ENCODE peak calls at places on chromosomes 12 and 14, in eight cellular contexts. T is left kidney; X is psoas muscle; G is HepG2; B is NCI-H748 treated with DMSO at 0.1 percent for 48 hours; D is astrocyte of the hippocampus; U is stimulated activated CD8-positive, alpha-beta memory T cell treated with anti-CD3 and anti-CD28 coated beads, Interleukin-7, amount 100 ng/mL, for 1 hour; K is tibial nerve. P is an unnamed sample.
A peak's percentile ranks its signal among the peaks of the same experiment; 100 is the strongest.

GRCh38 chr14:31479026-31479425 is 8.8 kb downstream of the GPR33 start:
- DNase-seq in T (no peak), X (no peak), G (no peak), B (no peak), D (peak; percentile 2), U (no peak), K (no peak), P (no peak)

GRCh38 chr14:26200675-26201074 is 397.2 kb downstream of the NOVA1 start:
- DNase-seq in T (no peak), X (no peak), G (no peak), B (no peak), D (no peak), U (no peak), K (no peak), P (no peak)

GRCh38 chr12:13561923-13562322 is 365.4 kb downstream of the EMP1 start:
- DNase-seq in T (no peak), X (no peak), G (no peak), B (no peak), D (no peak), U (no peak), K (no peak), P (no peak)

GRCh38 chr14:37599527-37600368 is 4.3 kb downstream of the TTC6 start:
- DNase-seq in T (peak; percentile 46), X (no peak), G (no peak), B (peak; percentile 63), D (no peak), U (no peak), K (no peak), P (no peak)

GRCh38 chr14:36518031-36518585 is 1.9 kb downstream of the NKX2-1 start:
- DNase-seq in T (peak; percentile 12), X (no peak), G (no peak), B (no peak), D (peak; percentile 18), U (no peak), K (no peak), P (peak; percentile 15)

GRCh38 chr12:33438025-33438772 is 1.4 kb downstream of the SYT10 start:
- DNase-seq in T (peak; percentile 26), X (no peak), G (no peak), B (peak; percentile 61), D (no peak), U (no peak), K (no peak), P (no peak)

GRCh38 chr12:31236998-31237637 is 88.8 kb downstream of the SINHCAF start:
- DNase-seq in T (no peak), X (no peak), G (no peak), B (no peak), D (no peak), U (no peak), K (no peak), P (no peak)

GRCh38 chr12:102939059-102939458 is 18.4 kb upstream of the ASCL1 start:
- DNase-seq in T (no peak), X (no peak), G (no peak), B (no peak), D (no peak), U (no peak), K (no peak), P (no peak)

GRCh38 chr14:99875421-99875820 is 82.2 kb downstream of the EML1 start:
- DNase-seq in T (peak; percentile 53), X (no peak), G (no peak), B (no peak), D (no peak), U (no peak), K (no peak), P (no peak)